ENCODE peak calls at places on chromosomes 11 and 22, in seven cellular contexts. D is NCI-H187 treated with DMSO at 0.1 percent for 48 hours; C is cardiac muscle cell; I is stimulated activated CD8-positive, alpha-beta memory T cell treated with anti-CD3 and anti-CD28 coated beads, Interleukin-7, amount 100 ng/mL, for 48 hours; T is AML-193; L is activated effector memory CD4-positive, alpha-beta T cell treated with Interleukin-2 at 50 U/mL for 16 hours; E is stimulated activated CD4-positive, alpha-beta T cell treated with anti-CD3 and anti-CD28 coated beads, Interleukin-4, amount 100 ng/mL, for 48 hours. Y is an unnamed sample.
A peak's percentile ranks its signal among the peaks of the same experiment; 100 is the strongest.

GRCh38 chr22:47796128-47796908 is 1033.9 kb downstream of the TBC1D22A start:
- DNase-seq in L (no peak), D (no peak), E (no peak), T (no peak), C (no peak), I (no peak), Y (no peak)

GRCh38 chr22:17774206-17774927 is at the start of gene BID:
- DNase-seq in C (peak; percentile 25), L (peak; percentile 36), I (no peak), D (no peak), T (no peak), E (no peak), Y (peak; percentile 68)

GRCh38 chr11:77879218-77879617 is 58.3 kb downstream of the AAMDC start:
- DNase-seq in D (no peak), T (no peak), C (peak; percentile 68), L (no peak), E (no peak), I (no peak), Y (peak; percentile 12)

GRCh38 chr22:23518381-23519187 is 61.5 kb downstream of the IGLL1 start:
- DNase-seq in D (no peak), C (no peak), L (no peak), I (no peak), T (no peak), E (no peak), Y (no peak)

GRCh38 chr11:132858203-132858602 is 674.1 kb downstream of the OPCML start:
- DNase-seq in D (no peak), L (no peak), E (no peak), C (peak; percentile 62), T (peak; percentile 0), I (no peak), Y (peak; percentile 2)

GRCh38 chr11:102800774-102801173 is 2.8 kb upstream of the MMP1 start:
- DNase-seq in E (no peak), C (no peak), T (no peak), I (no peak), D (no peak), L (no peak), Y (no peak)

GRCh38 chr11:76047231-76047630 is 159.1 kb downstream of the WNT11 start:
- DNase-seq in I (no peak), L (no peak), C (peak; percentile 20), D (no peak), T (no peak), E (no peak), Y (no peak)

GRCh38 chr11:93784935-93785360 is 866 bp downstream of the MED17 start:
- DNase-seq in C (peak; percentile 12), E (no peak), L (no peak), D (no peak), I (peak; percentile 6), T (no peak), Y (peak; percentile 81)

GRCh38 chr11:46947399-46948077 is 11.0 kb downstream of the CSTPP1 start:
- DNase-seq in E (no peak), D (no peak), T (no peak), L (no peak), I (no peak), C (no peak), Y (no peak)

GRCh38 chr22:43749473-43749872 is 62.6 kb downstream of the EFCAB6 start:
- DNase-seq in I (no peak), E (no peak), C (no peak), D (no peak), L (no peak), T (no peak), Y (no peak)

GRCh38 chr22:43239956-43240355 is 53.0 kb upstream of the TTLL12 start:
- DNase-seq in D (no peak), L (no peak), I (no peak), T (no peak), C (no peak), E (no peak), Y (no peak)

GRCh38 chr11:134333312-134333711 is 1.5 kb downstream of the GLB1L2 start:
- DNase-seq in E (no peak), D (no peak), C (peak; percentile 21), L (no peak), I (no peak), T (no peak), Y (no peak)

GRCh38 chr11:111777094-111778046 is 11.2 kb upstream of the PPP2R1B start:
- DNase-seq in D (no peak), L (no peak), E (no peak), I (peak; percentile 3), T (peak; percentile 57), C (peak; percentile 89), Y (peak; percentile 85)

GRCh38 chr11:29343465-29344333 is 673.1 kb downstream of the KCNA4 start:
- DNase-seq in L (no peak), D (no peak), E (peak; percentile 19), C (peak; percentile 70), I (peak; percentile 8), T (peak; percentile 25), Y (peak; percentile 68)

GRCh38 chr22:36027960-36028645 is 521 bp downstream of the RBFOX2 start:
- DNase-seq in I (no peak), C (no peak), D (no peak), E (peak; percentile 1), L (no peak), T (no peak), Y (no peak)

GRCh38 chr22:49263101-49263500 is 564.6 kb downstream of the BRD1 start:
- DNase-seq in D (no peak), I (no peak), C (no peak), L (no peak), T (no peak), E (no peak), Y (no peak)

GRCh38 chr11:35629914-35630313 is 11.7 kb downstream of the FJX1 start:
- DNase-seq in I (no peak), C (peak; percentile 96), T (no peak), L (no peak), E (no peak), D (no peak), Y (no peak)

GRCh38 chr22:19691721-19692341 is 22.5 kb upstream of the SEPTIN5 start:
- DNase-seq in E (no peak), T (no peak), I (no peak), L (no peak), C (peak; percentile 68), D (no peak), Y (no peak)

GRCh38 chr11:67267188-67268035 is 1.1 kb downstream of the GRK2 start:
- DNase-seq in T (no peak), E (no peak), C (no peak), D (no peak), L (peak; percentile 32), I (no peak), Y (peak; percentile 50)

GRCh38 chr11:104907521-104908185 is 9.4 kb upstream of the CASP12 start:
- DNase-seq in E (no peak), T (no peak), I (no peak), C (no peak), D (no peak), L (no peak), Y (no peak)

GRCh38 chr11:28730336-28730735 is 622.1 kb downstream of the METTL15 start:
- DNase-seq in L (no peak), E (no peak), C (peak; percentile 20), D (no peak), I (no peak), T (no peak), Y (no peak)

GRCh38 chr11:72969894-72970335 is 155.7 kb downstream of the ATG16L2 start:
- DNase-seq in L (no peak), D (no peak), I (no peak), C (peak; percentile 68), E (no peak), T (no peak), Y (no peak)

GRCh38 chr22:42283288-42284229 is 13.1 kb upstream of the TCF20 start:
- DNase-seq in L (peak; percentile 27), D (no peak), E (no peak), T (no peak), I (no peak), C (peak; percentile 27), Y (no peak)

GRCh38 chr11:877565-877964 is 33.0 kb downstream of the CHID1 start:
- DNase-seq in C (no peak), L (no peak), E (peak; percentile 34), D (no peak), T (no peak), I (peak; percentile 20), Y (peak; percentile 81)

GRCh38 chr11:111674941-111675340 is 72.7 kb downstream of the SIK2 start:
- DNase-seq in T (no peak), D (no peak), C (no peak), L (no peak), I (no peak), E (no peak), Y (no peak)

GRCh38 chr22:36486619-36487384 is 5.4 kb upstream of the TXN2 start:
- DNase-seq in D (no peak), I (peak; percentile 52), T (peak; percentile 38), C (peak; percentile 67), L (peak; percentile 15), E (peak; percentile 53), Y (peak; percentile 75)

GRCh38 chr11:111155021-111155420 is 90.5 kb upstream of the POU2AF2 start:
- DNase-seq in L (no peak), D (no peak), E (no peak), T (no peak), I (no peak), C (peak; percentile 9), Y (no peak)

GRCh38 chr22:48920776-48921241 is 906.9 kb downstream of the BRD1 start:
- DNase-seq in L (no peak), T (no peak), E (no peak), I (no peak), D (no peak), C (no peak), Y (no peak)

GRCh38 chr11:1916986-1917522 is 2.4 kb upstream of the TNNT3 start:
- DNase-seq in C (no peak), I (no peak), L (no peak), T (no peak), D (no peak), E (no peak), Y (peak; percentile 31)

GRCh38 chr22:24583221-24583971 is 9.5 kb downstream of the LRRC75B start:
- DNase-seq in D (peak; percentile 7), T (no peak), I (no peak), C (peak; percentile 64), E (no peak), L (no peak), Y (no peak)

GRCh38 chr11:128303383-128303782 is 284.0 kb downstream of the ETS1 start:
- DNase-seq in L (no peak), D (no peak), I (no peak), E (no peak), C (no peak), T (no peak), Y (no peak)

GRCh38 chr11:59263225-59263894 is 50.6 kb upstream of the MPEG1 start:
- DNase-seq in I (no peak), L (no peak), T (no peak), E (no peak), D (no peak), C (no peak), Y (peak; percentile 55)

GRCh38 chr22:44995282-44995597 is 14.6 kb downstream of the PHF21B start:
- DNase-seq in L (no peak), C (no peak), T (no peak), I (no peak), E (no peak), D (no peak), Y (no peak)

GRCh38 chr22:23288301-23289129 is 108.2 kb downstream of the BCR start:
- DNase-seq in D (no peak), C (no peak), L (no peak), I (no peak), E (no peak), T (no peak), Y (no peak)

GRCh38 chr11:1943977-1944376 is 3.2 kb upstream of the MRPL23 start:
- DNase-seq in C (peak; percentile 45), I (no peak), T (no peak), D (no peak), E (no peak), L (no peak), Y (no peak)

GRCh38 chr11:67649634-67650540 is 643 bp downstream of the ACY3 start:
- DNase-seq in D (no peak), E (no peak), L (no peak), T (no peak), I (no peak), C (no peak), Y (peak; percentile 46)

GRCh38 chr11:122486793-122487495 is 168.6 kb upstream of the UBASH3B start:
- DNase-seq in E (no peak), T (no peak), I (no peak), L (no peak), C (peak; percentile 8), D (no peak), Y (peak; percentile 13)

GRCh38 chr11:101583180-101584128 is at the start of gene TRPC6:
- DNase-seq in T (no peak), I (no peak), D (no peak), E (no peak), C (peak; percentile 6), L (no peak), Y (no peak)